ENCODE peak calls at places on chromosomes 6 and 20, in six cellular contexts. E, K, D, A, Z and T are unnamed samples.

GRCh38 chr6:129490551-129491245 is 219.3 kb downstream of the ARHGAP18 start:
- DNase-seq in Z (peak), E (peak), D (peak), K (peak), A (peak), T (peak)

GRCh38 chr6:145621776-145622175 is 113.5 kb downstream of the EPM2A start:
- DNase-seq in K (no peak), A (no peak), Z (no peak), D (no peak), E (no peak), T (no peak)

GRCh38 chr6:75101896-75102680 is 103.8 kb downstream of the COL12A1 start:
- DNase-seq in A (peak), Z (no peak), D (no peak), K (no peak), E (no peak), T (no peak)

GRCh38 chr6:30684386-30685156 is 1.9 kb downstream of the PPP1R18 start:
- DNase-seq in K (peak), Z (no peak), A (peak), D (no peak), E (no peak), T (peak)

GRCh38 chr6:63214816-63215215 is 3.5 kb downstream of the FKBP1C start:
- DNase-seq in Z (no peak), E (no peak), D (peak), A (no peak), K (no peak), T (peak)

GRCh38 chr6:13397359-13398080 is 69.2 kb upstream of the TBC1D7 start:
- DNase-seq in Z (peak), A (no peak), K (no peak), D (no peak), E (peak), T (peak)

GRCh38 chr6:93394471-93394870 is 24.9 kb downstream of the EPHA7 start:
- DNase-seq in A (no peak), E (no peak), D (no peak), K (no peak), Z (no peak), T (no peak)

GRCh38 chr20:10185741-10186558 is 32.7 kb upstream of the SNAP25 start:
- DNase-seq in K (no peak), Z (no peak), E (peak), A (no peak), D (peak), T (no peak)

GRCh38 chr6:116779569-116780164 is 14.1 kb upstream of the FAM162B start:
- DNase-seq in K (peak), Z (no peak), D (peak), A (peak), E (peak), T (peak)

GRCh38 chr20:38633577-38634093 is 32.0 kb downstream of the ARHGAP40 start:
- DNase-seq in A (peak), D (peak), K (peak), E (peak), Z (no peak), T (peak)

GRCh38 chr6:25179051-25179778 is 100.0 kb upstream of the CARMIL1 start:
- DNase-seq in A (peak), K (no peak), D (no peak), E (no peak), Z (no peak), T (no peak)

GRCh38 chr6:35370124-35370741 is 27.9 kb downstream of the PPARD start:
- DNase-seq in K (peak), E (peak), Z (no peak), A (peak), D (peak), T (peak)

GRCh38 chr6:113558966-113559365 is 298.2 kb upstream of the MARCKS start:
- DNase-seq in K (no peak), Z (no peak), A (peak), E (no peak), D (no peak), T (no peak)

GRCh38 chr6:15661815-15662245 is 998 bp downstream of the DTNBP1 start:
- DNase-seq in Z (no peak), A (no peak), E (no peak), D (no peak), K (no peak), T (no peak)

GRCh38 chr20:1509237-1509636 is 18.0 kb upstream of the SIRPB2 start:
- DNase-seq in D (peak), A (peak), K (no peak), Z (no peak), E (peak), T (peak)

GRCh38 chr20:6626805-6627204 is 140.7 kb upstream of the BMP2 start:
- DNase-seq in K (no peak), Z (no peak), A (no peak), E (no peak), D (peak), T (peak)

GRCh38 chr20:57474816-57475215 is 50.1 kb downstream of the CTCFL start:
- DNase-seq in D (no peak), K (no peak), A (no peak), E (no peak), Z (no peak), T (peak)

GRCh38 chr6:8446391-8446790 is 11.0 kb upstream of the SLC35B3 start:
- DNase-seq in A (no peak), K (no peak), E (no peak), Z (no peak), D (no peak), T (no peak)

GRCh38 chr20:63952210-63952535 is 4.0 kb downstream of the UCKL1 start:
- DNase-seq in A (no peak), Z (no peak), K (no peak), D (no peak), E (no peak), T (no peak)

GRCh38 chr6:150979826-150980225 is 114.3 kb downstream of the MTHFD1L start:
- DNase-seq in K (no peak), D (no peak), Z (no peak), E (no peak), A (no peak), T (no peak)

GRCh38 chr6:166775923-166776220 is 148.8 kb upstream of the RPS6KA2 start:
- DNase-seq in A (no peak), D (no peak), Z (no peak), K (peak), E (no peak), T (no peak)

GRCh38 chr20:16475225-16475624 is 98.0 kb downstream of the KIF16B start:
- DNase-seq in Z (no peak), A (no peak), K (no peak), E (peak), D (peak), T (no peak)

GRCh38 chr6:122657601-122658000 is 47.4 kb downstream of the PKIB start:
- DNase-seq in Z (no peak), D (no peak), K (no peak), E (no peak), A (no peak), T (no peak)

GRCh38 chr6:104955491-104955890 is 1.4 kb upstream of the LIN28B start:
- DNase-seq in D (no peak), K (peak), A (no peak), E (peak), Z (no peak), T (peak)

GRCh38 chr20:25539742-25540201 is 45.6 kb downstream of the NINL start:
- DNase-seq in E (no peak), D (no peak), K (no peak), Z (no peak), A (no peak), T (no peak)

GRCh38 chr20:34531608-34532265 is 15.5 kb downstream of the DYNLRB1 start:
- DNase-seq in A (no peak), K (no peak), D (no peak), E (no peak), Z (no peak), T (no peak)

DNA sequence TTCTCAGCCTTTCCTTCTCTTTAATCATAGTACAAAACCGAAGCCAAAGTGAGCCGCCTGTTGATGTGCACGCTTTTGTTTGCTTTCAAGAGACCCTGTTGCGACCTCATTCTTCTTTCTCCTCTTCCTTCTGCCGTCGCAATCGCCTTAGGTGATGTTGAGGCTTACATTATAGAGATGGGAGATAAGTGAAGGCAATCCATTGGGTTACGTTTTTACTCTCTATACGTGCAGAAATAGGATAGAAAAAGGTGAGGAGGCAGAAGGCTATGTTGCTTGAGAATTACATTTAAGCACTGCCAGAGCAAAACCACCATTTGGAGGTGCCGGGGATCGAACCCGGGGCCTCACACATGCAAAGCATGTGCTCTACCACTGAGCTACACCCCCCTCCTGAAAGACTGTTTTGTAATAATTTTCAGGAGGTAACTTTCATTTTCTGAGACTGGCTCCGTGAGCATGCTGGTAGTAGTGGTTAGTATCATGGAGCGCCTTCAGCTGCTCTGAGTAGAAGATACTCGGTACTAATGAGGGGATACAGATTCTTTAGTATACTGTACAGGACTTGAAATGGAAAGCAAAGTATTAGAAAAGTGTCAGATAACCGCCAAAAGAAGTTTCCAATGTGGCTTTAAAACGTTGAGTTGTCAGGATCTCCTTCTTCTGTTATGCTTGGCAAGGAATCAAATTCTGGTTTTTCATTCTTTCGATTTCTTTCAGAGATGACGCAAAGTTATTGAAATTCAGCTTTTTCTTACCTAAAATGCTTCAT is 165.6 kb downstream of the TRIM27 start:
- DNase-seq in A (no peak), E (peak), K (peak), Z (no peak), D (peak), T (peak)
- TF ChIP-seq MYC in A (no peak), E (peak), K (peak), Z (no peak), D (peak), T (peak)

GRCh38 chr6:149212892-149213786 is 104.4 kb upstream of the TAB2 start:
- DNase-seq in K (no peak), Z (no peak), E (no peak), A (no peak), D (no peak), T (no peak)
- TF ChIP-seq POLR2A in K (no peak), Z (no peak), E (no peak), A (no peak), D (no peak), T (no peak)

GRCh38 chr6:45946352-45946751 is 69.3 kb downstream of the CLIC5 start:
- DNase-seq in K (peak), E (peak), A (no peak), Z (no peak), D (peak), T (peak)
- TF ChIP-seq MYC in K (no peak), E (no peak), A (no peak), Z (no peak), D (no peak), T (no peak)

GRCh38 chr6:21423106-21423854 is 170.3 kb upstream of the SOX4 start:
- DNase-seq in A (no peak), Z (no peak), K (no peak), D (no peak), E (no peak), T (no peak)
- TF ChIP-seq POLR2A in A (no peak), Z (no peak), K (no peak), D (no peak), E (no peak), T (no peak)

DNA sequence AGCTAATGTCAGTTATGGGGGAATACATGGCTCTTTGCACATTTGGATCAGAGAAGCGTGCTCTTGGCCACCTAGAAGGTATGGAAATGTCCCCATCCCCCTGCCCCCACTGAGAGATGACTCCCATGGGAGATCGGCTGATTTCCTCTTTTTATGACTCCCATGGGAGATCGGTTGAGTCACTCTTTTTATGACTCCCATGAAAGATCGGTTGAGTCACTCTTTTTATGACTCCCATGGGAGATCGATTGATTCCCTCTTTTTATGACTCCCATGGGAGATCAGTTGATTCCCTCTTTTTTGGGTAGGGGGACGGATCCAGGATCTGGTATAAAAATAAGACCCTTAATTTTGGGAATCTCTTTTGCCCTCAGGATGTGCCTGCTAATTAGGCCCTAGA is 10.3 kb upstream of the TAAR9 start:
- DNase-seq in Z (no peak), K (no peak), A (no peak), E (peak), D (no peak), T (peak)
- TF ChIP-seq MYC in Z (no peak), K (no peak), A (no peak), E (no peak), D (no peak), T (no peak)

GRCh38 chr6:138545621-138545980 is 46.3 kb upstream of the NHSL1 start:
- DNase-seq in Z (no peak), E (no peak), D (no peak), K (no peak), A (peak), T (no peak)
- TF ChIP-seq POLR2A in Z (no peak), E (no peak), D (no peak), K (no peak), A (peak), T (no peak)

GRCh38 chr6:67224989-67225388 is 1410.1 kb upstream of the ADGRB3 start:
- DNase-seq in A (no peak), D (no peak), E (no peak), Z (no peak), K (no peak), T (no peak)
- TF ChIP-seq MYC in A (no peak), D (no peak), E (no peak), Z (no peak), K (no peak), T (no peak)

GRCh38 chr6:41705996-41706835 is 29.2 kb downstream of the TFEB start:
- DNase-seq in D (peak), A (peak), E (peak), Z (peak), K (peak), T (peak)

GRCh38 chr6:41705329-41705995 is 29.9 kb downstream of the TFEB start:
- DNase-seq in K (no peak), D (no peak), A (no peak), E (no peak), Z (no peak), T (no peak)

GRCh38 chr6:41702771-41703494 is 32.5 kb downstream of the TFEB start:
- DNase-seq in A (no peak), K (no peak), Z (no peak), D (no peak), E (no peak), T (no peak)

GRCh38 chr6:41704028-41704427 is 31.4 kb downstream of the TFEB start:
- DNase-seq in D (no peak), Z (no peak), E (no peak), A (no peak), K (no peak), T (no peak)

DNA sequence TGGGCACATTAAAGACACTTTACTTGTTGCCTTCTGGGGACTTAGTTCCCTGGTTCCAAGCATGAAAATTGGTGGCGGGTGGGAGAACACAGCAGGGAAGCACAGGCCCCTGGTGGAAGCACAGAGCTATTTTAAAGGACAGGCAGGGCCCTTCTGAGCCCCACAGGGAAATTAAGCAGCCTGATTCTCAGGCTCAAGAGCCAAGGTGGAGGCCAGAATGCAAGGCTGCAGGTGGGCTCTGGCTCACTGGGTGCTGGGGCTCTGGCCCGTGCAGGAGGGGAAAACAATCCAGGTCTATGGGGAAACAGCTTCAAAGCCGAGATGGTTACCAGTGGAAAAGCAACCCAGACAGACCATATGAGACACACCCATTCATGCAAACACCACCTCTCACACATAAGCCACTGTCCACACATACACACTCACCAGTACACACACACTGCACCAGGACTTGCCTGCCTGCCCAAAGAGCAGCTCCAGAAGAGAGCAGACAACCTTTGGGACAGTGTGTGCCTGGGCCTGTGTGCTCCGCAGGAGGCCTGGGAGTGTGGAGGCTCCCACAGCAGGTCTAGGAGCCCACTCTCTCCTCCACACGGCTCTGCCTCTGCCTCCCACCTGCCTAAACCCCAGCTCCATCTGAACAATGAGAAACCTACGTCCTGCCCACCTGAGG is 30.6 kb downstream of the TFEB start:
- DNase-seq in A (no peak), K (no peak), D (no peak), Z (no peak), E (no peak), T (no peak)
- TF ChIP-seq POLR2A in A (no peak), K (no peak), D (no peak), Z (peak), E (no peak), T (no peak)

GRCh38 chr6:36783603-36784378 is 55.5 kb downstream of the CPNE5 start:
- DNase-seq in Z (no peak), A (no peak), D (no peak), K (no peak), E (no peak), T (no peak)
- TF ChIP-seq MYC in Z (no peak), A (no peak), D (no peak), K (no peak), E (no peak), T (no peak)